ENCODE peak calls at places on chromosomes 16 and 17, in eight cellular contexts. One of them, this sample, is unnamed.

GRCh38 chr17:82045916-82046484 is 5.6 kb downstream of the RFNG start:
- DNase-seq in A549: no peak
- DNase-seq in prostate gland: no peak
- DNase-seq in MM.1S: no peak
- DNase-seq in tibial nerve: no peak
- DNase-seq in transverse colon: no peak
- DNase-seq in GM13976: no peak
- DNase-seq in stomach: no peak
- DNase-seq in this sample: no peak

GRCh38 chr16:84992700-84993075 is 18.6 kb downstream of the ZDHHC7 start:
- DNase-seq in GM13976: no peak
- DNase-seq in MM.1S: no peak
- DNase-seq in A549: no peak
- DNase-seq in prostate gland: no peak
- DNase-seq in transverse colon: no peak
- DNase-seq in stomach: no peak
- DNase-seq in tibial nerve: no peak
- DNase-seq in this sample: no peak

GRCh38 chr16:66171578-66171977 is 194.9 kb upstream of the CDH5 start:
- DNase-seq in GM13976: no peak
- DNase-seq in tibial nerve: no peak
- DNase-seq in MM.1S: no peak
- DNase-seq in stomach: no peak
- DNase-seq in prostate gland: no peak
- DNase-seq in A549: no peak
- DNase-seq in transverse colon: no peak
- DNase-seq in this sample: no peak

GRCh38 chr17:74194682-74195081 is 8.8 kb upstream of the RPL38 start:
- DNase-seq in prostate gland: no peak
- DNase-seq in transverse colon: no peak
- DNase-seq in A549: no peak
- DNase-seq in stomach: no peak
- DNase-seq in GM13976: no peak
- DNase-seq in tibial nerve: no peak
- DNase-seq in MM.1S: no peak
- DNase-seq in this sample: no peak

GRCh38 chr16:81560979-81561657 is 116.5 kb downstream of the CMIP start:
- DNase-seq in tibial nerve: no peak
- DNase-seq in stomach: no peak
- DNase-seq in transverse colon: no peak
- DNase-seq in A549: no peak
- DNase-seq in MM.1S: no peak
- DNase-seq in GM13976: no peak
- DNase-seq in prostate gland: no peak
- DNase-seq in this sample: no peak

GRCh38 chr17:65556014-65556909 is 5.2 kb downstream of the AXIN2 start:
- DNase-seq in tibial nerve: peak; percentile 66
- DNase-seq in prostate gland: peak; percentile 79
- DNase-seq in stomach: peak; percentile 89
- DNase-seq in GM13976: peak; percentile 77
- DNase-seq in MM.1S: peak; percentile 51
- DNase-seq in A549: peak; percentile 69
- DNase-seq in transverse colon: peak; percentile 94
- DNase-seq in this sample: peak; percentile 94

GRCh38 chr16:57592591-57593003 is 35.8 kb upstream of the ADGRG1 start:
- DNase-seq in GM13976: no peak
- DNase-seq in tibial nerve: no peak
- DNase-seq in stomach: peak; percentile 44
- DNase-seq in transverse colon: peak; percentile 51
- DNase-seq in A549: no peak
- DNase-seq in prostate gland: no peak
- DNase-seq in MM.1S: peak; percentile 39
- DNase-seq in this sample: no peak

GRCh38 chr16:51326131-51326856 is 175.2 kb upstream of the SALL1 start:
- DNase-seq in transverse colon: no peak
- DNase-seq in tibial nerve: no peak
- DNase-seq in MM.1S: no peak
- DNase-seq in GM13976: no peak
- DNase-seq in prostate gland: no peak
- DNase-seq in stomach: no peak
- DNase-seq in A549: peak; percentile 26
- DNase-seq in this sample: no peak

GRCh38 chr16:72658888-72659717 is 388.8 kb downstream of the ZFHX3 start:
- DNase-seq in prostate gland: no peak
- DNase-seq in tibial nerve: no peak
- DNase-seq in A549: no peak
- DNase-seq in GM13976: no peak
- DNase-seq in MM.1S: no peak
- DNase-seq in stomach: no peak
- DNase-seq in transverse colon: no peak
- DNase-seq in this sample: no peak

GRCh38 chr17:951388-952132 is 28.0 kb downstream of the NXN start:
- DNase-seq in MM.1S: no peak
- DNase-seq in tibial nerve: no peak
- DNase-seq in GM13976: no peak
- DNase-seq in A549: peak; percentile 90
- DNase-seq in prostate gland: peak; percentile 50
- DNase-seq in transverse colon: peak; percentile 40
- DNase-seq in stomach: no peak
- DNase-seq in this sample: no peak

GRCh38 chr16:22624038-22624656 is 113.5 kb downstream of the NPIPB5 start:
- DNase-seq in tibial nerve: no peak
- DNase-seq in MM.1S: no peak
- DNase-seq in GM13976: no peak
- DNase-seq in transverse colon: no peak
- DNase-seq in stomach: no peak
- DNase-seq in prostate gland: no peak
- DNase-seq in A549: no peak
- DNase-seq in this sample: no peak

GRCh38 chr17:27810902-27811557 is 10.7 kb upstream of the NOS2 start:
- DNase-seq in stomach: no peak
- DNase-seq in GM13976: no peak
- DNase-seq in prostate gland: no peak
- DNase-seq in MM.1S: no peak
- DNase-seq in A549: no peak
- DNase-seq in transverse colon: no peak
- DNase-seq in tibial nerve: no peak
- DNase-seq in this sample: no peak

GRCh38 chr17:39665642-39666221 is 583 bp downstream of the TCAP start:
- DNase-seq in MM.1S: no peak
- DNase-seq in stomach: no peak
- DNase-seq in prostate gland: no peak
- DNase-seq in tibial nerve: no peak
- DNase-seq in GM13976: no peak
- DNase-seq in A549: peak; percentile 91
- DNase-seq in transverse colon: no peak
- DNase-seq in this sample: no peak

DNA sequence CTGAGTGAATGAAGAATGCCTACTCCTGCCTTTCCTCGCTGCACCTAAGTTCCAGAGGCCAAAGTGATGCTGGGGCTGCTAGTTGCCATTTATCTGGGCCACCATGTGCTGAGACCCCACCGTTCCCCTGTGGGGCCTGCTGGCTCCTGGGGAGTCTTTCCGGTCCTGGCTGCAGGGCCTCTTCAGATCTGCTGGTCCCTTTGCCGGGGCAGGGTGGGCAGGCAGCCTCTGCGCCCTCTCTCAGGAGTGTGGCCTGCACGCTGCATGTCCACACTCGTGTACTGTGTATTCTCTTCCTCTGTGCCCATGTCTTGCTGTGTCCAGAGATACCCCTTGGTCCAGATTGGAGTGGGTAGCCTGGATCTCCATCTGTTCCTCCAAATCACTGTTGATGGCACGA is 151.8 kb upstream of the MED13 start:
- DNase-seq in GM13976: no peak
- DNase-seq in prostate gland: no peak
- DNase-seq in stomach: no peak
- DNase-seq in MM.1S: no peak
- DNase-seq in A549: no peak
- DNase-seq in tibial nerve: no peak
- DNase-seq in transverse colon: no peak
- DNase-seq in this sample: no peak
- TF ChIP-seq CTCF in GM13976: no peak
- TF ChIP-seq CTCF in prostate gland: no peak
- TF ChIP-seq CTCF in stomach: no peak
- TF ChIP-seq CTCF in MM.1S: no peak
- TF ChIP-seq CTCF in A549: no peak
- TF ChIP-seq CTCF in tibial nerve: no peak
- TF ChIP-seq CTCF in transverse colon: no peak
- TF ChIP-seq CTCF in this sample: no peak

DNA sequence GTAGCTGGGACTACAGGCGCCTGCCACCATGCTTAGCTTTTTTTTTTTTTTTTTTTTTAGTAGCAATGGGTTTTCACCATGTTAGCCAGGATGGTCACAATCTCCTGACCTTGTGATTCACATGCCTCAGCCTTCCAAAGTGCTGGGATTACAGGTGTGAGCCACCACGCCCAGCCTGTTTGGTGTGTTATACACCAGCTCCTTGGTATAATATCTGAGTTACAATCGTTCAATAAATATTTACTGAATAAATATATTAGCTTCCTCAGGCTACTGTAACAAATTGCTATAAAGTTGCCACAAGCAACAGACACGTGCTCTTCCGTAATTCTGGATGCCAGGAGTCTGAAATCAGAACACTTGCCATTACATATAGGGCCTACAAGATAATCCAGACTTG is 13.6 kb upstream of the FAM20A start:
- DNase-seq in GM13976: no peak
- DNase-seq in prostate gland: peak; percentile 22
- DNase-seq in MM.1S: no peak
- DNase-seq in A549: no peak
- DNase-seq in stomach: peak; percentile 74
- DNase-seq in transverse colon: no peak
- DNase-seq in tibial nerve: no peak
- DNase-seq in this sample: no peak
- TF ChIP-seq CTCF in GM13976: no peak
- TF ChIP-seq CTCF in prostate gland: no peak
- TF ChIP-seq CTCF in MM.1S: no peak
- TF ChIP-seq CTCF in A549: no peak
- TF ChIP-seq CTCF in stomach: no peak
- TF ChIP-seq CTCF in transverse colon: no peak
- TF ChIP-seq CTCF in tibial nerve: no peak
- TF ChIP-seq CTCF in this sample: no peak

DNA sequence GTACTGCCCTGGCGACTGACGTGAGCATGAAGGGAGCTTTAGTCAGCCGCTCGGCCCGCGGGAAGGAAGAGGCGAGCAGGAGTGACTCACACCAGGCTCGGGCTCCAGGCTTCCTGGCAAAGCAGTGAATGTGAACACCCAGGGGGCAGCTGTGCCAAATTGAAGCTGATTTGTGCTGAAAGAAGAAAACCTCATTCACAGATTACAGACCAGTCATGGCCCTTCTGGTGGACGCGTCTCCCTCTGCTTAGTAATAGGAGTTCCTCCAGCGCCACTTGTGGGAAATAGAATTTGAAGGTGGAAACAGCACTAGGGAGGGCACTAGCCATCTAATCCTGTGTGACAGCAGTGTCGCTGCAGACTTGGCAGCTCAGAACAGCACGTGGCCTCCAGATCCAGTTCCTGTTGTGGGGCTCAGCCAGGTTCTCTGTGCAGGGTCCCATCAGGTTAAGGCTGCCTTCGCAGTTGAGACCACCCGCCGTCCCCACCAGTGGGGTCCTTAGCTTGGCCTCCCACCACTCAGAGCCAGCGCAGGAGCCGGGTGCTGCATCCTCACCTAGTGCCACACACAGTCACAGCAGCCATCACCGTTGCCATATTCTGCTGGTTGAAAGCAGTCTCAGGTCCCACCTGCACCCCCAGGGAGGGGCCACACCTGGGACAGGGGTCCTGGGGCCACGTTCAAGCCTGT is 164.5 kb upstream of the CHMP6 start:
- DNase-seq in GM13976: no peak
- DNase-seq in transverse colon: no peak
- DNase-seq in prostate gland: no peak
- DNase-seq in A549: peak; percentile 77
- DNase-seq in tibial nerve: peak; percentile 26
- DNase-seq in MM.1S: no peak
- DNase-seq in stomach: no peak
- DNase-seq in this sample: no peak
- TF ChIP-seq CTCF in GM13976: no peak
- TF ChIP-seq CTCF in transverse colon: no peak
- TF ChIP-seq CTCF in prostate gland: no peak
- TF ChIP-seq CTCF in A549: no peak
- TF ChIP-seq CTCF in tibial nerve: no peak
- TF ChIP-seq CTCF in MM.1S: no peak
- TF ChIP-seq CTCF in stomach: no peak
- TF ChIP-seq CTCF in this sample: no peak

GRCh38 chr16:4934591-4934990 is 2.4 kb downstream of the PPL start:
- DNase-seq in GM13976: no peak
- DNase-seq in transverse colon: no peak
- DNase-seq in tibial nerve: no peak
- DNase-seq in prostate gland: no peak
- DNase-seq in A549: no peak
- DNase-seq in MM.1S: no peak
- DNase-seq in stomach: no peak
- DNase-seq in this sample: no peak

GRCh38 chr16:4935231-4935855 is 1.6 kb downstream of the PPL start:
- DNase-seq in MM.1S: no peak
- DNase-seq in GM13976: no peak
- DNase-seq in stomach: peak; percentile 83
- DNase-seq in A549: no peak
- DNase-seq in transverse colon: peak; percentile 65
- DNase-seq in tibial nerve: peak; percentile 89
- DNase-seq in prostate gland: peak; percentile 91
- DNase-seq in this sample: no peak

GRCh38 chr16:4936991-4937781 is at the start of gene PPL:
- DNase-seq in prostate gland: peak; percentile 91
- DNase-seq in transverse colon: peak; percentile 95
- DNase-seq in stomach: peak; percentile 97
- DNase-seq in tibial nerve: peak; percentile 60
- DNase-seq in GM13976: peak; percentile 90
- DNase-seq in A549: no peak
- DNase-seq in MM.1S: peak; percentile 74
- DNase-seq in this sample: peak; percentile 50

GRCh38 chr16:4937782-4938682 is 1.1 kb upstream of the PPL start:
- DNase-seq in MM.1S: no peak
- DNase-seq in prostate gland: peak; percentile 68
- DNase-seq in stomach: no peak
- DNase-seq in transverse colon: peak; percentile 64
- DNase-seq in A549: no peak
- DNase-seq in tibial nerve: no peak
- DNase-seq in GM13976: no peak
- DNase-seq in this sample: no peak

DNA sequence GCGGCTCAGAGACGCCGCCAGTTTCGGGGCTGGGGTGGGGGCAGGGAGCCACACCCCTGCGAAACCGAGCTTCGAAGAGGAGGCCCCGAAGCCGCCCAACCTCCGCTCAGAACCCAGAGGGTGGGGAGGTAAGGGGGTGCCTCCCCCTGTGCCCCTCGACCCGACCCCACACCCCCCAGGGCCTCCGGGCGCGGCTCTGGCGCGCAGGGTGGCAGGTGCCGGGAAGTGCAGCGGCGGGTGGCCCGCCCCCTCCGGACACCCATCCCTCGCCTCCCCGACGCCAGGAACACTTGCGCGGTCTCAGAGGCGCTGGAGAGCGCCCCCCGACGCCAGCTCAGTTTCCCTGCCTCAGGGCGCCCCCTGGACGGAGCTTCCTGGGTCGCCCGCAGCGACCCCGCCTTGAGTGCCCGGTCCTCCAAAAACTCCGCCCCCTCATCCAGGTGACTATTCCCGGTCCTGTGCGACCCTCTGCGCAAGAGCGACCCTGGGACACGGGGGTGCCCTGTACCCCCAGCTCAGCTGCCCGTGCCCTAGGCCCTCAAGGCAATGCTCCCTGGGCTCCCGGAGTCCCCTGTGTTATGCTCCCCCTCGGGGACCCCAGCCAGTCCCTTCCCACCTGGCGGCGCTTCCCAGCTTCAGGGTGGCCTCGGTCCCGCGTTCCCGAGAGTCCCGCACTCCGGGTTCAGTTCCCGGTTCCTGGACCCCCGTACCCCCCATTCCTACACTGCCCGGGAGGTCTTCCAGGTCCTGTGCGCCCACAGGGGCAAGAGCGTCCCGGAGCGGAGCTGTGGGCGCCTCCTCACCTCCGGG is 562 bp downstream of the PPL start:
- DNase-seq in stomach: peak; percentile 38
- DNase-seq in prostate gland: peak; percentile 40
- DNase-seq in MM.1S: no peak
- DNase-seq in transverse colon: peak; percentile 46
- DNase-seq in tibial nerve: no peak
- DNase-seq in GM13976: peak; percentile 49
- DNase-seq in A549: no peak
- DNase-seq in this sample: peak; percentile 46
- TF ChIP-seq CTCF in stomach: peak; percentile 37
- TF ChIP-seq CTCF in prostate gland: peak; percentile 41
- TF ChIP-seq CTCF in MM.1S: peak; percentile 23
- TF ChIP-seq CTCF in transverse colon: peak; percentile 23
- TF ChIP-seq CTCF in tibial nerve: peak; percentile 20
- TF ChIP-seq CTCF in GM13976: no peak
- TF ChIP-seq CTCF in A549: peak; percentile 37
- TF ChIP-seq CTCF in this sample: no peak